ENCODE peak calls at places on chromosomes 12 and 14, in ten cellular contexts. K is H1, S is HCT116, Z is stomach, A is heart left ventricle, P is A549, J is Peyer's patch, D is body of pancreas, G is ovary, T is right lobe of liver. Q is an unnamed sample.

GRCh38 chr14:24461336-24461735 is 18.8 kb upstream of the SDR39U1 start:
- DNase-seq in D (no peak), J (no peak), P (no peak), Z (no peak), K (no peak), G (no peak), A (no peak), S (no peak), T (no peak), Q (no peak)

GRCh38 chr12:129617849-129618248 is 286.0 kb downstream of the TMEM132D start:
- DNase-seq in S (no peak), K (no peak), D (no peak), J (no peak), Z (no peak), A (no peak), P (no peak), T (no peak), G (no peak), Q (no peak)

GRCh38 chr12:64457466-64457865 is 5.5 kb downstream of the TBK1 start:
- DNase-seq in Z (no peak), P (no peak), J (no peak), D (no peak), S (no peak), T (no peak), A (no peak), G (no peak), K (no peak), Q (no peak)

GRCh38 chr12:110993425-110993824 is 73.0 kb upstream of the MYL2 start:
- DNase-seq in D (no peak), T (no peak), S (no peak), Z (no peak), P (peak; percentile 38), G (no peak), A (no peak), K (no peak), J (no peak), Q (peak; percentile 75)

GRCh38 chr12:51023625-51024395 is 2.4 kb downstream of the SLC11A2 start:
- DNase-seq in T (no peak), Z (no peak), S (no peak), D (no peak), P (no peak), J (no peak), G (no peak), A (no peak), K (no peak), Q (no peak)

GRCh38 chr12:104702565-104703139 is 245.9 kb downstream of the CHST11 start:
- DNase-seq in P (no peak), A (peak; percentile 50), D (peak; percentile 31), T (no peak), G (no peak), S (no peak), J (no peak), Z (no peak), K (no peak), Q (peak; percentile 80)

GRCh38 chr12:64682572-64683277 is 72.4 kb downstream of the RASSF3 start:
- DNase-seq in K (no peak), P (peak; percentile 40), D (peak; percentile 34), Z (no peak), J (no peak), A (peak; percentile 79), S (no peak), T (no peak), G (peak; percentile 88), Q (no peak)

GRCh38 chr14:68722968-68723577 is 69.8 kb downstream of the ZFP36L1 start:
- DNase-seq in J (no peak), S (no peak), P (no peak), Z (no peak), G (no peak), A (no peak), T (no peak), K (no peak), D (no peak), Q (no peak)

GRCh38 chr12:13094349-13094748 is 9.1 kb downstream of the GSG1 start:
- DNase-seq in K (no peak), S (no peak), D (no peak), J (no peak), T (no peak), P (no peak), Z (no peak), G (no peak), A (no peak), Q (peak; percentile 42)

GRCh38 chr12:7748774-7749296 is 1.7 kb upstream of the CLEC4C start:
- DNase-seq in J (no peak), K (no peak), S (no peak), P (no peak), G (no peak), T (no peak), Z (no peak), A (no peak), D (no peak), Q (no peak)
- H3K27ac ChIP-seq in J (no peak overlapping the region), K (no peak overlapping the region), S (no peak overlapping the region), P (no peak overlapping the region), G (no peak overlapping the region), T (no peak overlapping the region), Z (no peak overlapping the region), A (no peak overlapping the region), D (no peak overlapping the region), Q (no peak overlapping the region)

GRCh38 chr12:27233814-27234213 is 10.3 kb upstream of the STK38L start:
- DNase-seq in K (no peak), T (no peak), G (no peak), D (no peak), P (no peak), Z (no peak), A (no peak), S (no peak), J (no peak), Q (no peak)

GRCh38 chr12:27243006-27243405 is 1.1 kb upstream of the STK38L start:
- DNase-seq in A (no peak), T (no peak), S (no peak), J (no peak), P (no peak), K (no peak), G (no peak), D (no peak), Z (no peak), Q (no peak)

GRCh38 chr12:27243804-27244679 is at the start of gene STK38L:
- DNase-seq in P (peak; percentile 99), A (peak; percentile 99), S (peak; percentile 96), J (peak; percentile 95), T (peak; percentile 98), D (peak; percentile 98), Z (peak; percentile 97), K (peak; percentile 99), G (peak; percentile 97), Q (peak; percentile 98)

GRCh38 chr12:27236498-27236897 is 7.6 kb upstream of the STK38L start:
- DNase-seq in A (no peak), D (no peak), J (no peak), G (no peak), P (no peak), T (no peak), Z (no peak), K (no peak), S (peak; percentile 13), Q (no peak)

GRCh38 chr12:27237790-27238771 is 6.0 kb upstream of the STK38L start:
- DNase-seq in T (no peak), A (no peak), K (no peak), D (no peak), P (no peak), Z (no peak), J (no peak), G (no peak), S (no peak), Q (no peak)
- TF ChIP-seq POLR2A in T (no peak), A (no peak), K (no peak), D (no peak), P (no peak), Z (no peak), J (no peak), G (no peak), S (no peak), Q (no peak)

GRCh38 chr14:71534506-71534905 is 397.7 kb upstream of the RGS6 start:
- DNase-seq in P (no peak), J (no peak), K (no peak), Z (no peak), T (no peak), A (no peak), S (no peak), D (no peak), G (no peak), Q (no peak)

GRCh38 chr14:71533396-71533795 is 398.8 kb upstream of the RGS6 start:
- DNase-seq in P (no peak), G (no peak), J (no peak), S (no peak), Z (no peak), T (no peak), D (no peak), A (no peak), K (no peak), Q (no peak)

GRCh38 chr14:71532349-71532748 is 399.9 kb upstream of the RGS6 start:
- DNase-seq in P (no peak), J (no peak), K (no peak), D (no peak), A (no peak), S (no peak), G (no peak), T (no peak), Z (no peak), Q (no peak)

GRCh38 chr14:71532790-71533189 is 399.4 kb upstream of the RGS6 start:
- DNase-seq in J (no peak), Z (no peak), T (no peak), A (no peak), K (no peak), D (no peak), G (no peak), P (no peak), S (no peak), Q (no peak)

DNA sequence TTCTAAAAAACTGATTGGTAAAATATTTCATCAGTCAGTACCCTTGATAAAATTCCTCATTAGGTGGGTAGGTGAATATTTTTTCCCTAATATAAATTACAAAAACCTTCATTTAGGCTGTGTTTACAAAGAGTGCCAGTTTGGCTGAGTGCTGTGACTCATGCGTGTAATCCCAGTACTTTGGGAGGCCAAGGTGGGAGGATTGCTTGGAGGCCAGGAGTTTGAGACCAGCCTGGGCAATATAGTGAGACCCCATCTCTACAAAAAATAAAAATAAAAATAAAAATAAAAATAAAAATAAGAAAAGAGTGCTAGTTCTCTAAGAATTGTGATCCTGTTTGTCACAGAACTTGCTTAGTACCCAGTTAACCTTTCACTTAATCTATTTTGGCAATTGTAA is 398.4 kb upstream of the RGS6 start:
- DNase-seq in J (no peak), P (no peak), S (no peak), G (no peak), A (no peak), K (no peak), T (no peak), Z (no peak), D (no peak), Q (no peak)
- H3K27ac ChIP-seq in J (no peak overlapping the region), P (no peak overlapping the region), S (no peak overlapping the region), G (no peak overlapping the region), A (no peak overlapping the region), K (no peak overlapping the region), T (no peak overlapping the region), Z (no peak overlapping the region), D (no peak overlapping the region), Q (no peak overlapping the region)

DNA sequence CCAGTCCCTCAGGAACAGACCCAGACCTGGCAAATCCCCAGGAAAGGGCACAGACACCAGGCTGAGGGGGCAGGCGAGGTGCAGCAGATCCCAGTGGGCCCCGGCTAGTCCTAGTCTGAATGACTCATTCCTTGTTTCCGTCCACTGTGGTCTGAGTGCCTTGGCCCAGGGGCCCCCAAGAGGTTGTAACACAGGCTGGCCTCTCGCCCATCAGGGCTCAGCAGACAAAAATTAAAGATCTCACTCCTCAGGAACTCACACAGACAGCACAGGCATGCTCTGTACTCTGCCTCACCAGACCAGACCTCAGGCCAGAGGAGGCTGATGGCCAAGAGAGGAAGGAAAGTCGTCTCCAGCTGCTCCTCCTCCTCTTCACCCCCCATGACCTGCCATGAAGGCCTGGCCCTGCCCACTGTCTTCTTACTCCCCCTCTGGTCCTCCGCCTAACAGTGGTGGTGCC is 7.7 kb upstream of the LTBP2 start:
- DNase-seq in A (peak; percentile 91), D (peak; percentile 63), J (peak; percentile 31), Z (peak; percentile 53), T (peak; percentile 36), S (no peak), K (no peak), G (peak; percentile 89), P (peak; percentile 84), Q (peak; percentile 83)
- TF ChIP-seq POLR2A in A (no peak), D (no peak), J (no peak), Z (no peak), T (no peak), S (no peak), K (no peak), G (no peak), P (no peak), Q (no peak)